ENCODE peak calls at places on chromosomes 1 and 21, in six cellular contexts. K is activated CD8-positive, alpha-beta T cell treated with anti-CD3 and anti-CD28 coated beads for 36 hours; E is AG04449; L is cardiac muscle cell; I is omental fat pad; G is glutamatergic neuron. Q is an unnamed sample.

GRCh38 chr1:209648931-209649776 is 3.1 kb downstream of the LAMB3 start:
- DNase-seq in K (no peak), E (peak; percentile 75), L (peak; percentile 92), I (no peak), G (no peak), Q (no peak)

GRCh38 chr1:207849016-207849415 is 61.9 kb downstream of the CD34 start:
- DNase-seq in K (no peak), E (no peak), L (no peak), I (no peak), G (no peak), Q (no peak)

GRCh38 chr1:236808564-236809130 is 13.6 kb downstream of the MTR start:
- DNase-seq in K (no peak), E (no peak), L (peak; percentile 48), I (no peak), G (no peak), Q (no peak)

GRCh38 chr1:228867093-228867950 is 132.0 kb downstream of the RHOU start:
- DNase-seq in K (no peak), E (no peak), L (peak; percentile 60), I (no peak), G (peak; percentile 82), Q (no peak)

GRCh38 chr1:47755368-47755990 is 241.7 kb downstream of the TRABD2B start:
- DNase-seq in K (peak; percentile 73), E (no peak), L (peak; percentile 4), I (no peak), G (peak; percentile 70), Q (peak; percentile 29)

GRCh38 chr1:203289281-203289981 is 15.9 kb upstream of the BTG2 start:
- DNase-seq in K (peak; percentile 97), E (no peak), L (no peak), I (no peak), G (no peak), Q (peak; percentile 80)

GRCh38 chr1:165073402-165074007 is 283.0 kb downstream of the LMX1A start:
- DNase-seq in K (no peak), E (no peak), L (peak; percentile 72), I (no peak), G (no peak), Q (no peak)

GRCh38 chr1:28249013-28249870 is 10.1 kb upstream of the SESN2 start:
- DNase-seq in K (peak; percentile 65), E (no peak), L (peak; percentile 77), I (no peak), G (no peak), Q (no peak)

GRCh38 chr1:179121159-179121938 is 39.5 kb downstream of the TOR3A start:
- DNase-seq in K (peak; percentile 65), E (peak; percentile 21), L (peak; percentile 70), I (no peak), G (no peak), Q (no peak)

GRCh38 chr1:3479511-3480368 is 25.3 kb downstream of the ARHGEF16 start:
- DNase-seq in K (no peak), E (no peak), L (no peak), I (no peak), G (no peak), Q (no peak)

GRCh38 chr1:8702121-8702520 is 115.3 kb downstream of the RERE start:
- DNase-seq in K (peak; percentile 32), E (no peak), L (peak; percentile 46), I (no peak), G (no peak), Q (no peak)

GRCh38 chr1:170583186-170583585 is 51.2 kb downstream of the GORAB start:
- DNase-seq in K (no peak), E (no peak), L (no peak), I (no peak), G (no peak), Q (no peak)

GRCh38 chr1:110846861-110847260 is 26.1 kb upstream of the CD53 start:
- DNase-seq in K (no peak), E (no peak), L (no peak), I (no peak), G (no peak), Q (no peak)

GRCh38 chr1:17875171-17875881 is 120.2 kb downstream of the ACTL8 start:
- DNase-seq in K (no peak), E (no peak), L (peak; percentile 46), I (no peak), G (no peak), Q (no peak)

GRCh38 chr1:21217812-21218596 is 41.3 kb upstream of the EIF4G3 start:
- DNase-seq in K (peak; percentile 74), E (no peak), L (peak; percentile 27), I (no peak), G (peak; percentile 86), Q (peak; percentile 27)

GRCh38 chr1:160365325-160365724 is 1.5 kb upstream of the NHLH1 start:
- DNase-seq in K (no peak), E (no peak), L (no peak), I (no peak), G (peak; percentile 49), Q (no peak)

GRCh38 chr1:43605761-43606160 is 44.2 kb upstream of the KDM4A start:
- DNase-seq in K (no peak), E (no peak), L (no peak), I (no peak), G (no peak), Q (no peak)

GRCh38 chr1:172286629-172287076 is 133.8 kb upstream of the C1orf105 start:
- DNase-seq in K (no peak), E (peak; percentile 77), L (peak; percentile 94), I (no peak), G (no peak), Q (no peak)

GRCh38 chr1:165871311-165872067 is 44.1 kb downstream of the UCK2 start:
- DNase-seq in K (peak; percentile 72), E (no peak), L (peak; percentile 65), I (no peak), G (peak; percentile 44), Q (no peak)

GRCh38 chr21:45747233-45747766 is 103.8 kb downstream of the PCBP3 start:
- DNase-seq in K (no peak), E (no peak), L (no peak), I (no peak), G (no peak), Q (no peak)

GRCh38 chr1:38005195-38006007 is at the start of gene FHL3:
- DNase-seq in K (peak; percentile 60), E (no peak), L (peak; percentile 82), I (no peak), G (peak; percentile 70), Q (peak; percentile 32)

GRCh38 chr1:165408518-165408917 is 36.4 kb downstream of the RXRG start:
- DNase-seq in K (peak; percentile 33), E (no peak), L (peak; percentile 55), I (no peak), G (peak; percentile 32), Q (no peak)

GRCh38 chr1:1954831-1955441 is 35.9 kb upstream of the TMEM52 start:
- DNase-seq in K (peak; percentile 20), E (no peak), L (no peak), I (no peak), G (peak; percentile 52), Q (no peak)

GRCh38 chr1:109229531-109230127 is 15.9 kb downstream of the SARS1 start:
- DNase-seq in K (no peak), E (no peak), L (no peak), I (no peak), G (peak; percentile 70), Q (no peak)

GRCh38 chr21:46189959-46190490 is 5.8 kb upstream of the SPATC1L start:
- DNase-seq in K (no peak), E (no peak), L (no peak), I (peak; percentile 16), G (no peak), Q (no peak)

GRCh38 chr1:222009105-222009730 is 267.3 kb upstream of the DUSP10 start:
- DNase-seq in K (peak; percentile 53), E (no peak), L (peak; percentile 23), I (no peak), G (no peak), Q (no peak)

GRCh38 chr21:35275776-35276175 is 226.7 kb upstream of the RUNX1 start:
- DNase-seq in K (no peak), E (no peak), L (peak; percentile 45), I (no peak), G (no peak), Q (no peak)

GRCh38 chr1:107486365-107486764 is 345.5 kb downstream of the NTNG1 start:
- DNase-seq in K (no peak), E (no peak), L (no peak), I (no peak), G (no peak), Q (no peak)

GRCh38 chr1:233005703-233006102 is 55.3 kb downstream of the NTPCR start:
- DNase-seq in K (no peak), E (no peak), L (peak; percentile 23), I (no peak), G (no peak), Q (no peak)

DNA sequence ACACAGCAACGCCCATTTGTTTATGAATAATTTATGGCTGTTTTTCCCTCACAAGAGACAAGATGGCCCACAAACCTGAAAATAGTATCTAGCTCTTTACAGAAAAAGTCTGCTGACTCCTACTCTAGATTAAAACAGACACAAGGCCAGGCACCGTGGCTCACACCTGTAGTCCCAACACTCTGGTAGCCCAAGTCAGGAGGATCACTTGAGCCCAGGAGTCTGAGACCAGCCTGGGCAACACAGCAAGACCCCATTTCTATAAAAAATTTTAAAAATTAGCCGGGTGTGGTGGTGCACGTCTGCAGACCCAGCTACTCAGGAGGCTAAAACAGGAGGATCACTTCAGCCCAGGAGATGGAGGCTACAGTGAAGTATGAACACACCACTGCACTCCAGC is 34.6 kb downstream of the LUZP1 start:
- DNase-seq in K (no peak), E (no peak), L (no peak), I (no peak), G (no peak), Q (no peak)
- TF ChIP-seq CTCF in K (no peak), E (no peak), L (no peak), I (no peak), G (no peak), Q (no peak)

GRCh38 chr1:182035097-182035770 is 26.3 kb downstream of the ZNF648 start:
- DNase-seq in K (peak; percentile 19), E (no peak), L (no peak), I (no peak), G (no peak), Q (no peak)
- TF ChIP-seq CTCF in K (peak; percentile 49), E (no peak), L (no peak), I (no peak), G (no peak), Q (no peak)

GRCh38 chr1:182185822-182186756 is 124.6 kb upstream of the ZNF648 start:
- DNase-seq in K (no peak), E (peak; percentile 50), L (no peak), I (no peak), G (no peak), Q (no peak)

GRCh38 chr1:182186757-182187146 is 125.2 kb upstream of the ZNF648 start:
- DNase-seq in K (no peak), E (no peak), L (no peak), I (no peak), G (no peak), Q (no peak)

GRCh38 chr1:182183606-182184005 is 122.1 kb upstream of the ZNF648 start:
- DNase-seq in K (no peak), E (no peak), L (no peak), I (no peak), G (no peak), Q (no peak)

GRCh38 chr1:182182311-182182710 is 120.8 kb upstream of the ZNF648 start:
- DNase-seq in K (no peak), E (no peak), L (no peak), I (no peak), G (no peak), Q (no peak)

GRCh38 chr1:182185147-182185546 is 123.6 kb upstream of the ZNF648 start:
- DNase-seq in K (no peak), E (no peak), L (no peak), I (no peak), G (no peak), Q (no peak)
- TF ChIP-seq CTCF in K (no peak), E (no peak), L (no peak), I (no peak), G (no peak), Q (no peak)

GRCh38 chr1:197467881-197468280 is 199.8 kb downstream of the CRB1 start:
- DNase-seq in K (no peak), E (peak; percentile 47), L (peak; percentile 92), I (no peak), G (no peak), Q (no peak)
- TF ChIP-seq CTCF in K (no peak), E (no peak), L (no peak), I (no peak), G (no peak), Q (no peak)

Q was measured in activated B cell treated with CpG ODN at 0.5 μM for 24 hours.